ENCODE peak calls at places on chromosomes 12 and 14, in six cellular contexts. T, F, D, J, X and N are unnamed samples.
A peak's percentile ranks its signal among the peaks of the same experiment; 100 is the strongest.

GRCh38 chr12:124045671-124046070 is 72.7 kb downstream of the ZNF664 start:
- DNase-seq in T (no peak), F (no peak), D (no peak), J (no peak), X (no peak), N (no peak)

GRCh38 chr12:25041006-25041741 is 92.3 kb upstream of the BCAT1 start:
- DNase-seq in T (no peak), F (no peak), D (no peak), J (no peak), X (no peak), N (no peak)

GRCh38 chr12:87001102-87001501 is 744.9 kb upstream of the MGAT4C start:
- DNase-seq in T (no peak), F (no peak), D (no peak), J (no peak), X (no peak), N (no peak)

GRCh38 chr12:26614217-26614616 is 218.8 kb downstream of the ITPR2 start:
- DNase-seq in T (no peak), F (no peak), D (no peak), J (no peak), X (peak; percentile 71), N (no peak)

GRCh38 chr12:54853933-54854538 is at the start of gene MUCL1:
- DNase-seq in T (peak; percentile 69), F (no peak), D (no peak), J (peak; percentile 52), X (peak; percentile 88), N (no peak)

GRCh38 chr12:130989391-130989790 is 35.7 kb downstream of the ADGRD1 start:
- DNase-seq in T (no peak), F (no peak), D (no peak), J (no peak), X (no peak), N (no peak)

GRCh38 chr14:91237219-91237618 is 7.3 kb downstream of the GPR68 start:
- DNase-seq in T (no peak), F (no peak), D (no peak), J (no peak), X (no peak), N (no peak)

GRCh38 chr12:13148532-13148847 is 45.0 kb upstream of the GSG1 start:
- DNase-seq in T (no peak), F (no peak), D (no peak), J (no peak), X (no peak), N (no peak)

GRCh38 chr12:70197362-70197744 is 45.9 kb upstream of the CNOT2 start:
- DNase-seq in T (no peak), F (no peak), D (no peak), J (no peak), X (no peak), N (no peak)

GRCh38 chr12:130441771-130442760 is 104.4 kb downstream of the PIWIL1 start:
- DNase-seq in T (no peak), F (no peak), D (peak; percentile 51), J (no peak), X (no peak), N (peak; percentile 29)

GRCh38 chr14:71452987-71453386 is 479.2 kb upstream of the RGS6 start:
- DNase-seq in T (no peak), F (no peak), D (no peak), J (no peak), X (no peak), N (no peak)

GRCh38 chr12:73726881-73727280 is 810.8 kb upstream of the ATXN7L3B start:
- DNase-seq in T (no peak), F (no peak), D (no peak), J (no peak), X (no peak), N (no peak)

GRCh38 chr14:59305836-59306555 is 117.5 kb downstream of the DAAM1 start:
- DNase-seq in T (no peak), F (no peak), D (no peak), J (no peak), X (no peak), N (no peak)

GRCh38 chr12:50505386-50505827 is 622 bp downstream of the DIP2B start:
- DNase-seq in T (peak; percentile 53), F (no peak), D (peak; percentile 72), J (no peak), X (no peak), N (no peak)

GRCh38 chr14:70907172-70907995 is at the start of gene PCNX1:
- DNase-seq in T (peak; percentile 93), F (no peak), D (peak; percentile 97), J (peak; percentile 84), X (peak; percentile 95), N (peak; percentile 93)

GRCh38 chr12:17928708-17929366 is 161.2 kb downstream of the RERGL start:
- DNase-seq in T (no peak), F (no peak), D (no peak), J (no peak), X (peak; percentile 3), N (no peak)

GRCh38 chr14:30610719-30611388 is 11.3 kb upstream of the SCFD1 start:
- DNase-seq in T (peak; percentile 66), F (no peak), D (no peak), J (no peak), X (peak; percentile 18), N (peak; percentile 58)

GRCh38 chr12:109999983-110000505 is 814 bp downstream of the ANKRD13A start:
- DNase-seq in T (no peak), F (no peak), D (peak; percentile 79), J (no peak), X (peak; percentile 49), N (peak; percentile 56)

GRCh38 chr14:95488376-95489162 is 27.9 kb downstream of the SYNE3 start:
- DNase-seq in T (peak; percentile 72), F (no peak), D (no peak), J (no peak), X (no peak), N (no peak)

GRCh38 chr12:31897791-31898503 is 61.3 kb upstream of the RESF1 start:
- DNase-seq in T (no peak), F (no peak), D (peak; percentile 83), J (no peak), X (peak; percentile 80), N (peak; percentile 55)

DNA sequence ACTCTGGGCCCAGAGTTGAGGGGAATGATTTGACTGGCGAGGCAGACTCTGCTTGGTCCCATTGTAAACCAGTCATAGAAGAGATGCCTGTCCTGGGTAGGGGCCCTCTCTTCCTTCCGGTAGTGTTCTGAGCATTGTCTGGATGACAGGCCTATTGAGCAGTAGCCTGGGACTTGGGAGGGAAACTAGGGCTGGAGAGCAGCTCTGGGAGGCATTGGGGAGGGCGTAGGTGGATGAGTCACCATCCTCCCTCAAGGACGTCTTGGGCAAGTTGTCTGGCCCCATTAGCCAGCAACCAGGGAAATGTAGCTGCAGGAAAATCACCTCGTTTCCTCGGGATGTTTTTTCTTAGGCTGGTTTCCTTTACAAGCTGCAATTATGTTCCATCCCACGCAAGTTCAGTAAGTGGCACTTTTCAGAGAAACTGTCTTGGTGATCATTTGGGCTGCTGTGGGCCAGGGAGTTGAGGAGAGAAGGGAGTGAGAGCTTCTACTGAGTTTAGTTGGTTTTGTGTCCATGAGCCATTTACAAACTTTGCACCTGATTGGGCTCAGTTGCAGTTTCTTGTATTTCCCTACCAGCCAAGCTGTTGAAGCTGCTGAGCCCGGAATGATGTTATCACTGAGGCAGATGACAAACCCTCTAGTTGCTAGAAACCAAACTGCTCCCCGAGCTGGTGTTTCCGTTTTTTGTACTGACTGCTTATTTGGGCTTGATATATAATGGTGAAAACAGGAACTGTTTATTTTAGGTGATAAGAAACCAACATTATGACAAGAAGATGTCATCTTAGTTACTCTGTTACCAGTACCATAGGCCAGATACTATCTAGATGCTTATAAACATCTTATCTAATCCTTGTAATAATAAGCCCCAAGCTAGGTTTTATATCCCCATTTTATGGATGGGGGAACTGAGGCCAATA is 147.6 kb downstream of the CHST11 start:
- DNase-seq in T (no peak), F (no peak), D (peak; percentile 89), J (no peak), X (peak; percentile 16), N (peak; percentile 83)
- H3K4me1 ChIP-seq in T (no peaks in the 10 kb centered on the region), F (peaks cover 46% of the 10 kb centered on the region), D (peaks cover 2% of the 10 kb centered on the region), J (no peaks in the 10 kb centered on the region), X (peaks cover 15% of the 10 kb centered on the region), N (peaks cover 72% of the 10 kb centered on the region)

GRCh38 chr14:105388110-105388951 is 10.0 kb upstream of the TEX22 start:
- DNase-seq in T (no peak), F (no peak), D (peak; percentile 69), J (no peak), X (no peak), N (no peak)

GRCh38 chr14:105388976-105389375 is 9.4 kb upstream of the TEX22 start:
- DNase-seq in T (no peak), F (no peak), D (peak; percentile 64), J (no peak), X (no peak), N (no peak)

GRCh38 chr14:105386581-105387529 is 11.5 kb upstream of the TEX22 start:
- DNase-seq in T (no peak), F (no peak), D (peak; percentile 70), J (no peak), X (no peak), N (no peak)

GRCh38 chr14:105385698-105386365 is 12.5 kb upstream of the TEX22 start:
- DNase-seq in T (no peak), F (no peak), D (peak; percentile 63), J (no peak), X (no peak), N (no peak)

GRCh38 chr14:105387530-105387922 is 10.8 kb upstream of the TEX22 start:
- DNase-seq in T (no peak), F (no peak), D (peak; percentile 61), J (no peak), X (no peak), N (no peak)
- H3K27ac ChIP-seq in T (no peak overlapping the region), F (no peak overlapping the region), D (no peak overlapping the region), J (no peak overlapping the region), X (no peak overlapping the region), N (no peak overlapping the region)

GRCh38 chr12:51969643-51970042 is 18.1 kb downstream of the ACVR1B start:
- DNase-seq in T (peak; percentile 14), F (no peak), D (no peak), J (no peak), X (no peak), N (no peak)

GRCh38 chr12:51972849-51973273 is 21.4 kb downstream of the ACVR1B start:
- DNase-seq in T (peak; percentile 64), F (no peak), D (no peak), J (peak; percentile 13), X (no peak), N (peak; percentile 87)

GRCh38 chr12:51972424-51972812 is 20.9 kb downstream of the ACVR1B start:
- DNase-seq in T (peak; percentile 49), F (no peak), D (no peak), J (no peak), X (no peak), N (no peak)

GRCh38 chr12:51971679-51972423 is 20.4 kb downstream of the ACVR1B start:
- DNase-seq in T (peak; percentile 35), F (no peak), D (no peak), J (no peak), X (no peak), N (no peak)

GRCh38 chr12:51970904-51971646 is 19.6 kb downstream of the ACVR1B start:
- DNase-seq in T (peak; percentile 48), F (no peak), D (no peak), J (no peak), X (peak; percentile 87), N (no peak)
- H3K4me1 ChIP-seq in T (peaks cover 2% of the 10 kb centered on the region), F (peaks cover 56% of the 10 kb centered on the region), D (peaks cover 63% of the 10 kb centered on the region), J (peaks cover 61% of the 10 kb centered on the region), X (peaks cover 12% of the 10 kb centered on the region), N (peaks cover 63% of the 10 kb centered on the region)

GRCh38 chr14:89332031-89332430 is 85.0 kb downstream of the FOXN3 start:
- DNase-seq in T (no peak), F (no peak), D (no peak), J (no peak), X (no peak), N (no peak)
- H3K27ac ChIP-seq in T (no peak overlapping the region), F (no peak overlapping the region), D (no peak overlapping the region), J (no peak overlapping the region), X (no peak overlapping the region), N (no peak overlapping the region)

GRCh38 chr12:97324471-97324870 is 138.1 kb upstream of the RMST start:
- DNase-seq in T (no peak), F (no peak), D (no peak), J (no peak), X (peak; percentile 1), N (no peak)
- H3K4me1 ChIP-seq in T (no peaks in the 10 kb centered on the region), F (no peaks in the 10 kb centered on the region), D (no peaks in the 10 kb centered on the region), J (no peaks in the 10 kb centered on the region), X (peaks cover 38% of the 10 kb centered on the region), N (no peaks in the 10 kb centered on the region)